ENCODE peak calls at places on chromosomes 3 and 15, in seven cellular contexts. One of them, this sample, is unnamed. For H3K9me3, the result is how much of the 10 kb centered on the place peaks cover.

GRCh38 chr3:88131695-88132094 is 18.1 kb upstream of the C3orf38 start:
- DNase-seq in GM12878: no peak
- DNase-seq in breast epithelium: no peak
- DNase-seq in AG04450: no peak
- DNase-seq in fibroblast of lung: peak
- DNase-seq in A549: no peak
- DNase-seq in body of pancreas: no peak
- DNase-seq in this sample: no peak

GRCh38 chr15:61051570-61052031 is 177.5 kb downstream of the RORA start:
- DNase-seq in GM12878: no peak
- DNase-seq in breast epithelium: no peak
- DNase-seq in AG04450: peak
- DNase-seq in fibroblast of lung: peak
- DNase-seq in A549: peak
- DNase-seq in body of pancreas: peak
- DNase-seq in this sample: no peak

GRCh38 chr3:5006755-5007202 is 27.5 kb downstream of the BHLHE40 start:
- DNase-seq in GM12878: peak
- DNase-seq in breast epithelium: no peak
- DNase-seq in AG04450: no peak
- DNase-seq in fibroblast of lung: no peak
- DNase-seq in A549: no peak
- DNase-seq in body of pancreas: no peak
- DNase-seq in this sample: no peak

GRCh38 chr15:83200162-83200561 is 7.5 kb downstream of the HDGFL3 start:
- DNase-seq in GM12878: peak
- DNase-seq in breast epithelium: no peak
- DNase-seq in AG04450: no peak
- DNase-seq in fibroblast of lung: peak
- DNase-seq in A549: no peak
- DNase-seq in body of pancreas: no peak
- DNase-seq in this sample: no peak

GRCh38 chr3:32493437-32494414 is 8.9 kb downstream of the CMTM6 start:
- DNase-seq in GM12878: no peak
- DNase-seq in breast epithelium: no peak
- DNase-seq in AG04450: no peak
- DNase-seq in fibroblast of lung: peak
- DNase-seq in A549: no peak
- DNase-seq in body of pancreas: no peak
- DNase-seq in this sample: no peak

GRCh38 chr3:78506581-78507195 is 1261.1 kb downstream of the ROBO1 start:
- DNase-seq in GM12878: no peak
- DNase-seq in breast epithelium: no peak
- DNase-seq in AG04450: no peak
- DNase-seq in fibroblast of lung: peak
- DNase-seq in A549: no peak
- DNase-seq in body of pancreas: no peak
- DNase-seq in this sample: no peak

GRCh38 chr3:89184151-89184550 is 76.7 kb downstream of the EPHA3 start:
- DNase-seq in GM12878: no peak
- DNase-seq in breast epithelium: no peak
- DNase-seq in AG04450: no peak
- DNase-seq in fibroblast of lung: no peak
- DNase-seq in A549: no peak
- DNase-seq in body of pancreas: no peak
- DNase-seq in this sample: no peak

GRCh38 chr15:51731549-51732267 is 5.7 kb downstream of the LYSMD2 start:
- DNase-seq in GM12878: peak
- DNase-seq in breast epithelium: no peak
- DNase-seq in AG04450: peak
- DNase-seq in fibroblast of lung: peak
- DNase-seq in A549: no peak
- DNase-seq in body of pancreas: peak
- DNase-seq in this sample: no peak

GRCh38 chr3:43223670-43224364 is 62.5 kb upstream of the SNRK start:
- DNase-seq in GM12878: no peak
- DNase-seq in breast epithelium: no peak
- DNase-seq in AG04450: no peak
- DNase-seq in fibroblast of lung: no peak
- DNase-seq in A549: no peak
- DNase-seq in body of pancreas: no peak
- DNase-seq in this sample: no peak

GRCh38 chr15:30921106-30921505 is 17.4 kb downstream of the FAN1 start:
- DNase-seq in GM12878: no peak
- DNase-seq in breast epithelium: no peak
- DNase-seq in AG04450: no peak
- DNase-seq in fibroblast of lung: no peak
- DNase-seq in A549: no peak
- DNase-seq in body of pancreas: no peak
- DNase-seq in this sample: no peak

GRCh38 chr3:107431048-107431297 is 53.7 kb downstream of the CCDC54 start:
- DNase-seq in GM12878: no peak
- DNase-seq in breast epithelium: peak
- DNase-seq in AG04450: no peak
- DNase-seq in fibroblast of lung: no peak
- DNase-seq in A549: no peak
- DNase-seq in body of pancreas: no peak
- DNase-seq in this sample: no peak

GRCh38 chr15:31439328-31439727 is 112.7 kb downstream of the KLF13 start:
- DNase-seq in GM12878: no peak
- DNase-seq in breast epithelium: no peak
- DNase-seq in AG04450: no peak
- DNase-seq in fibroblast of lung: no peak
- DNase-seq in A549: peak
- DNase-seq in body of pancreas: no peak
- DNase-seq in this sample: no peak

GRCh38 chr15:33098082-33099058 is 96.1 kb downstream of the FMN1 start:
- DNase-seq in GM12878: no peak
- DNase-seq in breast epithelium: no peak
- DNase-seq in AG04450: no peak
- DNase-seq in fibroblast of lung: peak
- DNase-seq in A549: no peak
- DNase-seq in body of pancreas: no peak
- DNase-seq in this sample: no peak

GRCh38 chr3:106688463-106688862 is 688.8 kb upstream of the CCDC54 start:
- DNase-seq in GM12878: no peak
- DNase-seq in breast epithelium: no peak
- DNase-seq in AG04450: peak
- DNase-seq in fibroblast of lung: peak
- DNase-seq in A549: peak
- DNase-seq in body of pancreas: no peak
- DNase-seq in this sample: peak

GRCh38 chr3:85864896-85865295 is 906.1 kb downstream of the CADM2 start:
- DNase-seq in GM12878: no peak
- DNase-seq in breast epithelium: no peak
- DNase-seq in AG04450: no peak
- DNase-seq in fibroblast of lung: peak
- DNase-seq in A549: no peak
- DNase-seq in body of pancreas: no peak
- DNase-seq in this sample: no peak

GRCh38 chr3:170809021-170809974 is 60.7 kb downstream of the RPL22L1 start:
- DNase-seq in GM12878: no peak
- DNase-seq in breast epithelium: no peak
- DNase-seq in AG04450: peak
- DNase-seq in fibroblast of lung: peak
- DNase-seq in A549: peak
- DNase-seq in body of pancreas: peak
- DNase-seq in this sample: peak

GRCh38 chr3:61561374-61562041 is at the start of gene PTPRG:
- DNase-seq in GM12878: no peak
- DNase-seq in breast epithelium: peak
- DNase-seq in AG04450: peak
- DNase-seq in fibroblast of lung: peak
- DNase-seq in A549: peak
- DNase-seq in body of pancreas: peak
- DNase-seq in this sample: peak

GRCh38 chr15:40088929-40089755 is 19.5 kb downstream of the BMF start:
- DNase-seq in GM12878: no peak
- DNase-seq in breast epithelium: no peak
- DNase-seq in AG04450: no peak
- DNase-seq in fibroblast of lung: peak
- DNase-seq in A549: no peak
- DNase-seq in body of pancreas: no peak
- DNase-seq in this sample: peak

GRCh38 chr15:70892002-70892911 is at the start of the genes LRRC49 and THAP10:
- DNase-seq in GM12878: peak
- DNase-seq in breast epithelium: peak
- DNase-seq in AG04450: peak
- DNase-seq in fibroblast of lung: peak
- DNase-seq in A549: peak
- DNase-seq in body of pancreas: peak
- DNase-seq in this sample: peak

DNA sequence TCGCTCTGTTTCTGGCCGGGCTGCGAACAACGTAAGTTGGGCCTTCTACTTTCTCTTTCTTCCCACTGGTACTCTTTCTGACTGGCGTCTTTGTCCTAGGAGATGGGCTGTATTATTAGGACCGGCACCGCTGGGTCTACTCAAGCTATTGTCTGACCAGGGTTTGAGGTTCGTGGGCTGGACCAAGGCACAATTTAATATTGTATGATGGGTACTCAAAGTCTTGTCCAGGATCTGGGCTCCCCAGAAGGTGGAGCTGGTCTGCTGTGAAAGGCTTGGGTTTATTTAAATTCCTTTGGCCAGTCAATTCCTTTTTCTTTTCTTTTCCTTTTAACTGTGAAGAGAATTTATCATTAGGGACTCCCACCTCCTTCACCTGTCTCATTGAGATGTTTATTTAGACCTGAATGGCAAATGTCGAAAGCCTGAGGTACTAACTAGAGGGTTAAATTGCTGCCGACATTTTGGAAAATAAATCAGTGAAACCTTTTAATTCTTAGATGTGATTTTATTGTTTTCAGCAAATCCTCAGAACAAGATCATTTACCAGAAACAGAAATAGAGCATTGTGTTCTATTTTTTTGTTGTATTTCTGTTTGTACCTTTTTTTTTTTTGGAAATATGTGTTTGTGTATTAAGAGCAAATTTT is 410 bp downstream of the LRRC49 start:
- DNase-seq in GM12878: no peak
- DNase-seq in breast epithelium: no peak
- DNase-seq in AG04450: no peak
- DNase-seq in fibroblast of lung: peak
- DNase-seq in A549: peak
- DNase-seq in body of pancreas: no peak
- DNase-seq in this sample: peak
- TF ChIP-seq CTCF in GM12878: peak
- TF ChIP-seq CTCF in breast epithelium: peak
- TF ChIP-seq CTCF in AG04450: peak
- TF ChIP-seq CTCF in fibroblast of lung: peak
- TF ChIP-seq CTCF in A549: peak
- TF ChIP-seq CTCF in body of pancreas: peak
- TF ChIP-seq CTCF in this sample: peak

DNA sequence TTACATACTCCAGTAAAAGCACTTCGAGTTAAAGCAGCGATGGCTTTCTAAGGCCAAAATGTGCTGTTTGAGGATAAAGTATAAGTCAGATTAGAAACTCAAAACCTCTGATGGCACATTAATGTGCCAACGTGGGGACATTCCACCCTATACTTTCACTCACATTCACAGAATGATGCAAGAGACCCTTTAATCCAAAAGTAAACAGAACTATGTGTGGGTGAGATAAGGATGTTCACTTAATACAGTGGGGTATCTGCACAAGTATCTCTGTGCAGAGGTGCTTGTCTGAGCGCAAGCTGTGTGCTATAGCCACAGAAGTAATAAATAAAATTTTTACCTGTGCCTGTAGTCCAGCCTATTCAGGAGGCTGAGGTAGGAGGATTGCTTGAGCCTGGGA is 100.3 kb upstream of the CHL1 start:
- DNase-seq in GM12878: no peak
- DNase-seq in breast epithelium: no peak
- DNase-seq in AG04450: no peak
- DNase-seq in fibroblast of lung: no peak
- DNase-seq in A549: no peak
- DNase-seq in body of pancreas: no peak
- DNase-seq in this sample: peak
- H3K9me3 ChIP-seq in GM12878: under half
- H3K9me3 ChIP-seq in breast epithelium: under half
- H3K9me3 ChIP-seq in AG04450: under half
- H3K9me3 ChIP-seq in fibroblast of lung: under half
- H3K9me3 ChIP-seq in A549: under half
- H3K9me3 ChIP-seq in body of pancreas: under half
- H3K9me3 ChIP-seq in this sample: under half

GRCh38 chr3:27715454-27715806 is 6.7 kb downstream of the EOMES start:
- DNase-seq in GM12878: no peak
- DNase-seq in breast epithelium: no peak
- DNase-seq in AG04450: no peak
- DNase-seq in fibroblast of lung: no peak
- DNase-seq in A549: no peak
- DNase-seq in body of pancreas: no peak
- DNase-seq in this sample: no peak
- H3K4me3 ChIP-seq in GM12878: no peak
- H3K4me3 ChIP-seq in breast epithelium: peak
- H3K4me3 ChIP-seq in AG04450: no peak
- H3K4me3 ChIP-seq in fibroblast of lung: no peak
- H3K4me3 ChIP-seq in A549: peak
- H3K4me3 ChIP-seq in body of pancreas: no peak
- H3K4me3 ChIP-seq in this sample: peak

GRCh38 chr15:45635191-45635638 is 386 bp downstream of the SQOR start:
- DNase-seq in GM12878: no peak
- DNase-seq in breast epithelium: peak
- DNase-seq in AG04450: no peak
- DNase-seq in fibroblast of lung: no peak
- DNase-seq in A549: peak
- DNase-seq in body of pancreas: peak
- DNase-seq in this sample: peak
- TF ChIP-seq CTCF in GM12878: peak
- TF ChIP-seq CTCF in breast epithelium: peak
- TF ChIP-seq CTCF in AG04450: peak
- TF ChIP-seq CTCF in fibroblast of lung: peak
- TF ChIP-seq CTCF in A549: peak
- TF ChIP-seq CTCF in body of pancreas: peak
- TF ChIP-seq CTCF in this sample: peak